ENCODE peak calls at places on chromosomes 2 and 18, in eight cellular contexts. D, J, A, H, U, C, T and K are unnamed samples.

GRCh38 chr18:25737710-25738251 is 352.6 kb downstream of the SS18 start:
- DNase-seq in H (no peak), C (no peak), J (no peak), T (peak), U (no peak), D (no peak), A (peak), K (peak)

GRCh38 chr2:191593622-191594416 is 84.1 kb upstream of the NABP1 start:
- DNase-seq in H (no peak), T (no peak), A (no peak), C (no peak), U (no peak), D (no peak), J (no peak), K (no peak)

GRCh38 chr18:25190468-25190867 is 161.5 kb downstream of the ZNF521 start:
- DNase-seq in T (no peak), C (no peak), U (no peak), H (no peak), D (no peak), A (no peak), J (no peak), K (no peak)

GRCh38 chr2:227780981-227781630 is 32.5 kb upstream of the CCL20 start:
- DNase-seq in T (no peak), H (no peak), U (no peak), A (no peak), J (no peak), D (no peak), C (no peak), K (no peak)

GRCh38 chr18:54303408-54303807 is 34.1 kb downstream of the POLI start:
- DNase-seq in H (no peak), C (no peak), A (no peak), T (no peak), D (no peak), J (no peak), U (no peak), K (no peak)

GRCh38 chr18:79191956-79192355 is 122.8 kb downstream of the ATP9B start:
- DNase-seq in D (no peak), J (no peak), C (no peak), H (no peak), U (no peak), A (no peak), T (no peak), K (no peak)

GRCh38 chr2:238910751-238911351 is 63.0 kb downstream of the TWIST2 start:
- DNase-seq in U (no peak), D (peak), T (no peak), H (peak), A (no peak), C (no peak), J (no peak), K (no peak)

GRCh38 chr2:181461056-181461630 is 4.0 kb downstream of the ITGA4 start:
- DNase-seq in H (no peak), D (no peak), U (no peak), A (no peak), T (no peak), J (no peak), C (no peak), K (no peak)

GRCh38 chr2:170512271-170512670 is 202.9 kb upstream of the SP5 start:
- DNase-seq in J (no peak), H (no peak), A (no peak), D (no peak), U (peak), C (no peak), T (no peak), K (no peak)

GRCh38 chr18:35581555-35582309 is at the start of gene GALNT1:
- DNase-seq in H (no peak), U (no peak), D (no peak), T (peak), A (no peak), J (no peak), C (no peak), K (no peak)

GRCh38 chr2:61620244-61621159 is 82.3 kb upstream of the XPO1 start:
- DNase-seq in U (no peak), T (peak), H (no peak), C (no peak), D (no peak), J (no peak), A (no peak), K (peak)

GRCh38 chr2:64440831-64441230 is 13.1 kb upstream of the LGALSL start:
- DNase-seq in H (no peak), U (no peak), A (no peak), C (no peak), J (no peak), D (no peak), T (no peak), K (no peak)

GRCh38 chr18:48902856-48903601 is 47.7 kb downstream of the SMAD7 start:
- DNase-seq in A (no peak), H (no peak), U (no peak), D (no peak), T (no peak), C (no peak), J (no peak), K (no peak)

GRCh38 chr2:222714361-222715256 is 43.2 kb downstream of the MOGAT1 start:
- DNase-seq in T (no peak), J (no peak), C (no peak), H (peak), A (no peak), U (no peak), D (no peak), K (no peak)

GRCh38 chr2:145094353-145094752 is 574.4 kb upstream of the ZEB2 start:
- DNase-seq in U (no peak), J (no peak), C (no peak), A (no peak), T (peak), H (no peak), D (no peak), K (no peak)

GRCh38 chr2:108935231-108935863 is 53.7 kb downstream of the EDAR start:
- DNase-seq in J (no peak), D (no peak), U (no peak), C (no peak), H (peak), T (no peak), A (no peak), K (no peak)

GRCh38 chr18:36756262-36756661 is 72.5 kb downstream of the TPGS2 start:
- DNase-seq in U (no peak), C (peak), T (peak), D (no peak), J (no peak), H (no peak), A (no peak), K (no peak)

GRCh38 chr2:21821697-21822227 is 698.0 kb downstream of the TDRD15 start:
- DNase-seq in D (no peak), J (no peak), U (no peak), C (no peak), T (peak), H (no peak), A (no peak), K (no peak)

GRCh38 chr18:5979176-5979888 is 84.0 kb upstream of the TMEM200C start:
- DNase-seq in U (no peak), J (no peak), A (no peak), H (no peak), D (no peak), T (no peak), C (no peak), K (no peak)

GRCh38 chr2:128037624-128038023 is 9.8 kb upstream of the SAP130 start:
- DNase-seq in J (no peak), C (no peak), T (no peak), D (no peak), U (no peak), H (no peak), A (no peak), K (no peak)

GRCh38 chr18:24270937-24271380 is 126.7 kb downstream of the OSBPL1A start:
- DNase-seq in A (no peak), U (peak), D (no peak), C (no peak), T (peak), H (no peak), J (no peak), K (peak)

GRCh38 chr2:119282966-119283511 is 59.4 kb downstream of the STEAP3 start:
- DNase-seq in C (no peak), D (no peak), T (no peak), J (no peak), U (peak), H (no peak), A (peak), K (no peak)

GRCh38 chr2:186294489-186294888 is 191.6 kb upstream of the ZC3H15 start:
- DNase-seq in T (no peak), A (no peak), D (no peak), C (no peak), H (no peak), J (no peak), U (no peak), K (no peak)

GRCh38 chr18:3885209-3885792 is 435.3 kb downstream of the TGIF1 start:
- DNase-seq in A (no peak), J (no peak), D (no peak), U (no peak), H (no peak), C (no peak), T (no peak), K (no peak)

GRCh38 chr2:207624170-207625013 is 802 bp downstream of the METTL21A start:
- DNase-seq in C (peak), T (peak), A (no peak), U (peak), J (peak), H (peak), D (peak), K (no peak)

GRCh38 chr2:37873229-37873628 is 51.9 kb upstream of the RMDN2 start:
- DNase-seq in D (no peak), T (no peak), U (no peak), C (no peak), H (peak), A (no peak), J (no peak), K (no peak)

GRCh38 chr18:37452697-37453385 is 112.8 kb downstream of the CELF4 start:
- DNase-seq in J (no peak), C (no peak), U (no peak), A (no peak), T (no peak), D (peak), H (peak), K (no peak)

GRCh38 chr2:217995741-217996141 is 7.1 kb downstream of the TNS1 start:
- DNase-seq in C (no peak), A (no peak), D (no peak), J (no peak), U (no peak), T (no peak), H (no peak), K (no peak)

GRCh38 chr2:1628893-1629292 is 115.4 kb downstream of the PXDN start:
- DNase-seq in U (no peak), T (peak), H (peak), D (no peak), J (no peak), A (no peak), C (no peak), K (no peak)

GRCh38 chr18:22613058-22613690 is 195.5 kb upstream of the CTAGE1 start:
- DNase-seq in A (no peak), T (no peak), C (no peak), J (no peak), U (no peak), D (no peak), H (no peak), K (no peak)

GRCh38 chr2:113240150-113240914 is 38.4 kb downstream of the PAX8 start:
- DNase-seq in C (peak), A (peak), H (peak), U (peak), J (no peak), D (peak), T (peak), K (no peak)

GRCh38 chr2:216029416-216030129 is 16.2 kb upstream of the MREG start:
- DNase-seq in J (no peak), D (no peak), C (no peak), H (no peak), T (peak), A (no peak), U (no peak), K (no peak)

GRCh38 chr2:65710779-65711295 is 278.4 kb upstream of the SPRED2 start:
- DNase-seq in C (peak), U (no peak), D (peak), A (no peak), T (peak), J (no peak), H (no peak), K (no peak)

GRCh38 chr2:12070581-12070980 is 324.1 kb downstream of the LPIN1 start:
- DNase-seq in J (no peak), H (no peak), T (no peak), U (no peak), C (no peak), D (no peak), A (no peak), K (no peak)

GRCh38 chr2:164903944-164904343 is 51.4 kb downstream of the SLC38A11 start:
- DNase-seq in A (no peak), J (no peak), T (no peak), C (peak), H (peak), D (peak), U (peak), K (no peak)

GRCh38 chr2:38467768-38468463 is 90.8 kb upstream of the ATL2 start:
- DNase-seq in D (no peak), A (no peak), H (no peak), T (no peak), J (no peak), C (no peak), U (no peak), K (no peak)

GRCh38 chr18:63253428-63254372 is 65.9 kb downstream of the BCL2 start:
- DNase-seq in C (no peak), T (peak), D (no peak), J (no peak), H (no peak), U (no peak), A (no peak), K (no peak)